ENCODE peak calls at places on chromosomes 6 and 20, in six cellular contexts. G is foreskin fibroblast; B is T-helper 22 cell; Z is CD4-positive, alpha-beta T cell; X is left colon; M is ACHN. P is an unnamed sample.

GRCh38 chr6:7156666-7157278 is 49.0 kb downstream of the RREB1 start:
- DNase-seq in G (peak; percentile 72), B (no peak), Z (no peak), X (no peak), M (no peak), P (no peak)

GRCh38 chr6:43221046-43221773 is 8.1 kb downstream of the DNPH1 start:
- DNase-seq in G (peak; percentile 10), B (no peak), Z (no peak), X (no peak), M (no peak), P (no peak)

GRCh38 chr6:148565321-148565926 is 181.4 kb upstream of the UST start:
- DNase-seq in G (peak; percentile 57), B (no peak), Z (no peak), X (no peak), M (no peak), P (no peak)

GRCh38 chr20:63345328-63346100 is 15.6 kb downstream of the CHRNA4 start:
- DNase-seq in G (no peak), B (no peak), Z (no peak), X (no peak), M (no peak), P (no peak)

GRCh38 chr6:136547336-136547735 is 2.9 kb downstream of the MAP7 start:
- DNase-seq in G (peak; percentile 28), B (no peak), Z (no peak), X (no peak), M (peak; percentile 67), P (no peak)

GRCh38 chr6:166007349-166008263 is 160.0 kb downstream of the TBXT start:
- DNase-seq in G (no peak), B (no peak), Z (no peak), X (peak; percentile 36), M (peak; percentile 50), P (no peak)

GRCh38 chr6:32844839-32845372 is 1.1 kb upstream of the PSMB8 start:
- DNase-seq in G (no peak), B (no peak), Z (no peak), X (no peak), M (no peak), P (no peak)

GRCh38 chr6:151534576-151534975 is 40.8 kb downstream of the CCDC170 start:
- DNase-seq in G (no peak), B (no peak), Z (no peak), X (no peak), M (no peak), P (no peak)

GRCh38 chr20:11320033-11320432 is 597.7 kb upstream of the BTBD3 start:
- DNase-seq in G (no peak), B (no peak), Z (no peak), X (no peak), M (no peak), P (no peak)

GRCh38 chr6:43630980-43631619 is 2.0 kb upstream of the GTPBP2 start:
- DNase-seq in G (no peak), B (no peak), Z (no peak), X (no peak), M (no peak), P (no peak)

GRCh38 chr6:57190140-57190539 is 18.0 kb downstream of the BAG2 start:
- DNase-seq in G (peak; percentile 49), B (no peak), Z (no peak), X (no peak), M (peak; percentile 36), P (no peak)

GRCh38 chr6:128567029-128567428 is 46.6 kb upstream of the PTPRK start:
- DNase-seq in G (peak; percentile 15), B (no peak), Z (no peak), X (no peak), M (no peak), P (no peak)

P was measured in GM13976.